ENCODE peak calls at places on chromosomes 12 and 14, in six cellular contexts. Y is activated naive CD8-positive, alpha-beta T cell treated with anti-CD3 and anti-CD28 coated beads, Interleukin-2, amount 50 U/mL, for 24 hours; S is right cardiac atrium; N is IMR-90; W is stimulated activated naive B cell treated with anti-CD40 and anti-IgM and Interleukin-4, amounts not matched to agents 10 μg/mL and 1 μg/mL and 100 μg/mL, for 72 hours; V is right lobe of liver. Z is an unnamed sample.
A peak's percentile ranks its signal among the peaks of the same experiment; 100 is the strongest.

GRCh38 chr12:27193854-27194544 is 50.1 kb upstream of the STK38L start:
- ATAC-seq in Y (no peak), N (peak; percentile 67), W (no peak), V (peak; percentile 67), S (peak; percentile 92), Z (no peak)

GRCh38 chr14:70254476-70254961 is 65.8 kb upstream of the SLC8A3 start:
- ATAC-seq in N (peak; percentile 59), W (peak; percentile 83), S (peak; percentile 62), Y (no peak), V (peak; percentile 96), Z (peak; percentile 63)

GRCh38 chr14:101819251-101819990 is 57.9 kb downstream of the PPP2R5C start:
- ATAC-seq in N (no peak), S (no peak), W (no peak), V (no peak), Y (no peak), Z (no peak)

GRCh38 chr14:64636980-64637429 is 67.2 kb upstream of the PLEKHG3 start:
- ATAC-seq in S (peak; percentile 5), N (no peak), W (no peak), V (peak; percentile 48), Y (no peak), Z (no peak)

GRCh38 chr14:75450381-75451276 is 22.8 kb downstream of the JDP2 start:
- ATAC-seq in W (no peak), N (no peak), Y (no peak), S (peak; percentile 18), V (peak; percentile 90), Z (no peak)

GRCh38 chr12:4203772-4204376 is 69.7 kb upstream of the CCND2 start:
- ATAC-seq in N (no peak), V (no peak), S (no peak), W (peak; percentile 51), Y (no peak), Z (no peak)

GRCh38 chr12:83709899-83710298 is 1023.2 kb downstream of the TMTC2 start:
- ATAC-seq in S (no peak), N (no peak), Y (no peak), W (no peak), V (no peak), Z (no peak)

GRCh38 chr12:108447168-108447840 is 67.8 kb upstream of the FICD start:
- ATAC-seq in Y (no peak), V (no peak), W (no peak), N (no peak), S (no peak), Z (no peak)

GRCh38 chr12:14366211-14366762 is 805 bp downstream of the ATF7IP start:
- ATAC-seq in S (no peak), N (no peak), Y (no peak), W (no peak), V (no peak), Z (no peak)

GRCh38 chr14:78196323-78196722 is 26.1 kb downstream of the NRXN3 start:
- ATAC-seq in V (no peak), N (no peak), Y (no peak), W (no peak), S (no peak), Z (no peak)

GRCh38 chr14:61090432-61091216 is 109.6 kb downstream of the SLC38A6 start:
- ATAC-seq in Y (peak; percentile 80), W (peak; percentile 75), N (peak; percentile 70), V (no peak), S (no peak), Z (peak; percentile 79)

GRCh38 chr12:132601171-132601883 is 9.1 kb downstream of the LRCOL1 start:
- ATAC-seq in W (no peak), Y (no peak), V (peak; percentile 2), S (no peak), N (no peak), Z (peak; percentile 60)

GRCh38 chr14:34971801-34972200 is 11.0 kb upstream of the SRP54 start:
- ATAC-seq in S (no peak), V (no peak), Y (no peak), N (peak; percentile 42), W (no peak), Z (no peak)

GRCh38 chr12:132367852-132368251 is 38.5 kb upstream of the GALNT9 start:
- ATAC-seq in Y (no peak), S (no peak), N (no peak), V (no peak), W (no peak), Z (no peak)

GRCh38 chr14:59189281-59189821 is 884 bp downstream of the DAAM1 start:
- ATAC-seq in Y (no peak), V (no peak), W (peak; percentile 20), N (peak; percentile 2), S (peak; percentile 9), Z (peak; percentile 26)

GRCh38 chr12:90305379-90305778 is 596.7 kb upstream of the ATP2B1 start:
- ATAC-seq in Y (no peak), V (no peak), N (no peak), S (no peak), W (no peak), Z (no peak)

GRCh38 chr14:90830931-90831701 is 14.9 kb upstream of the TTC7B start:
- ATAC-seq in N (no peak), V (no peak), W (no peak), Y (no peak), S (no peak), Z (no peak)

GRCh38 chr12:84497819-84498218 is 414.8 kb downstream of the SLC6A15 start:
- ATAC-seq in S (no peak), V (no peak), Y (no peak), W (no peak), N (no peak), Z (no peak)

GRCh38 chr12:55816876-55817351 is 610 bp downstream of the SARNP start:
- ATAC-seq in N (peak; percentile 6), V (no peak), W (no peak), Y (no peak), S (no peak), Z (no peak)

GRCh38 chr14:54175298-54175942 is 218.8 kb upstream of the BMP4 start:
- ATAC-seq in V (peak; percentile 87), W (peak; percentile 34), N (peak; percentile 83), S (peak; percentile 59), Y (no peak), Z (no peak)

GRCh38 chr12:76255281-76255680 is 92.9 kb downstream of the BBS10 start:
- ATAC-seq in V (no peak), W (no peak), Y (no peak), S (no peak), N (no peak), Z (no peak)

GRCh38 chr14:73462078-73462715 is 3.9 kb upstream of the NUMB start:
- ATAC-seq in W (no peak), V (peak; percentile 73), S (peak; percentile 50), N (no peak), Y (no peak), Z (no peak)

GRCh38 chr12:81078469-81079196 is 754 bp downstream of the ACSS3 start:
- ATAC-seq in W (no peak), Y (no peak), S (peak; percentile 62), V (peak; percentile 23), N (peak; percentile 40), Z (no peak)

GRCh38 chr12:92973614-92974013 is 44.5 kb upstream of the EEA1 start:
- ATAC-seq in S (peak; percentile 32), N (peak; percentile 19), W (no peak), V (peak; percentile 25), Y (no peak), Z (no peak)

GRCh38 chr12:42482086-42482819 is 107.3 kb downstream of the PRICKLE1 start:
- ATAC-seq in S (peak; percentile 26), V (peak; percentile 38), W (no peak), Y (no peak), N (peak; percentile 7), Z (no peak)

GRCh38 chr12:65192963-65193516 is 23.7 kb downstream of the LEMD3 start:
- ATAC-seq in V (no peak), W (no peak), S (no peak), Y (no peak), N (no peak), Z (no peak)

GRCh38 chr14:24880689-24881088 is 169.3 kb downstream of the STXBP6 start:
- ATAC-seq in Y (no peak), V (no peak), N (peak; percentile 42), W (no peak), S (peak; percentile 60), Z (no peak)

GRCh38 chr14:100105357-100106169 is 40.3 kb downstream of the EVL start:
- ATAC-seq in S (no peak), W (no peak), V (no peak), N (no peak), Y (no peak), Z (no peak)

Z was measured in stimulated activated memory B cell treated with anti-CD40 and anti-IgM and Interleukin-4, amounts not matched to agents 10 μg/mL and 1 μg/mL and 100 μg/mL, for 72 hours.